ENCODE peak calls at places on chromosome 6, in seven cellular contexts. W is SK-N-SH, D is H1, B is GM12891, I is HepG2, O is K562, V is GM12878. K is an unnamed sample.

GRCh38 chr6:112475083-112475482 is 128.0 kb downstream of the RFPL4B start:
- DNase-seq in W (no peak), D (no peak), B (no peak), I (no peak), O (no peak), V (no peak), K (no peak)

GRCh38 chr6:63573140-63573898 is 1.0 kb downstream of the LOC128125822 start:
- DNase-seq in W (peak; percentile 70), D (peak; percentile 76), B (peak; percentile 39), I (peak; percentile 86), O (peak; percentile 85), V (peak; percentile 55), K (peak; percentile 36)

GRCh38 chr6:20038805-20039204 is 173.5 kb downstream of the MBOAT1 start:
- DNase-seq in W (no peak), D (no peak), B (no peak), I (no peak), O (no peak), V (no peak), K (no peak)

GRCh38 chr6:40852667-40853383 is 186.2 kb downstream of the UNC5CL start:
- DNase-seq in W (no peak), D (no peak), B (no peak), I (peak; percentile 26), O (peak; percentile 54), V (no peak), K (no peak)

GRCh38 chr6:45613678-45614077 is 235.9 kb upstream of the SUPT3H start:
- DNase-seq in W (no peak), D (no peak), B (no peak), I (no peak), O (no peak), V (no peak), K (no peak)

GRCh38 chr6:14060971-14061370 is 56.6 kb upstream of the CD83 start:
- DNase-seq in W (no peak), D (no peak), B (no peak), I (no peak), O (no peak), V (no peak), K (no peak)

GRCh38 chr6:8194499-8194898 is 92.2 kb upstream of the EEF1E1 start:
- DNase-seq in W (no peak), D (no peak), B (no peak), I (no peak), O (no peak), V (no peak), K (no peak)

GRCh38 chr6:145313041-145313855 is 422.1 kb downstream of the EPM2A start:
- DNase-seq in W (no peak), D (no peak), B (no peak), I (no peak), O (no peak), V (no peak), K (no peak)

GRCh38 chr6:139262519-139263300 is 29.1 kb downstream of the TXLNB start:
- DNase-seq in W (no peak), D (no peak), B (no peak), I (no peak), O (no peak), V (no peak), K (no peak)

GRCh38 chr6:7343546-7344475 is 30.8 kb upstream of the SSR1 start:
- DNase-seq in W (no peak), D (no peak), B (no peak), I (no peak), O (peak; percentile 51), V (no peak), K (no peak)

GRCh38 chr6:107624050-107624449 is 134.1 kb downstream of the SOBP start:
- DNase-seq in W (no peak), D (no peak), B (no peak), I (no peak), O (no peak), V (no peak), K (no peak)

GRCh38 chr6:162541019-162541601 is 186.5 kb downstream of the PRKN start:
- DNase-seq in W (no peak), D (no peak), B (no peak), I (no peak), O (no peak), V (no peak), K (no peak)

GRCh38 chr6:34476048-34476328 is 10.1 kb downstream of the PACSIN1 start:
- DNase-seq in W (no peak), D (no peak), B (no peak), I (no peak), O (no peak), V (no peak), K (no peak)

GRCh38 chr6:167298166-167298565 is 7.1 kb downstream of the UNC93A start:
- DNase-seq in W (no peak), D (no peak), B (no peak), I (no peak), O (no peak), V (no peak), K (no peak)

GRCh38 chr6:43115365-43115764 is 39.3 kb downstream of the PTK7 start:
- DNase-seq in W (no peak), D (no peak), B (no peak), I (no peak), O (peak; percentile 77), V (no peak), K (no peak)

GRCh38 chr6:53197553-53197952 is 48.9 kb upstream of the GCM1 start:
- DNase-seq in W (no peak), D (no peak), B (no peak), I (no peak), O (no peak), V (no peak), K (no peak)

GRCh38 chr6:129686941-129687627 is 22.9 kb downstream of the ARHGAP18 start:
- DNase-seq in W (no peak), D (no peak), B (no peak), I (no peak), O (no peak), V (peak; percentile 76), K (no peak)

GRCh38 chr6:20693466-20694063 is 159.3 kb downstream of the CDKAL1 start:
- DNase-seq in W (no peak), D (no peak), B (no peak), I (no peak), O (peak; percentile 48), V (no peak), K (no peak)

GRCh38 chr6:106082735-106083398 is 3.3 kb upstream of the PRDM1 start:
- DNase-seq in W (no peak), D (no peak), B (no peak), I (no peak), O (no peak), V (no peak), K (no peak)

GRCh38 chr6:170361335-170361734 is 54.8 kb downstream of the FAM120B start:
- DNase-seq in W (no peak), D (no peak), B (no peak), I (no peak), O (no peak), V (no peak), K (no peak)

GRCh38 chr6:36840471-36841461 is 1.5 kb upstream of the CPNE5 start:
- DNase-seq in W (no peak), D (no peak), B (peak; percentile 27), I (peak; percentile 64), O (no peak), V (no peak), K (no peak)
- TF ChIP-seq TAF1 in W (no peak), D (no peak), B (no peak), I (no peak), O (no peak), V (no peak), K (no peak)

GRCh38 chr6:156167289-156168076 is 609.7 kb upstream of the ARID1B start:
- DNase-seq in W (no peak), D (no peak), B (no peak), I (no peak), O (no peak), V (no peak), K (no peak)

GRCh38 chr6:156174026-156174880 is 602.9 kb upstream of the ARID1B start:
- DNase-seq in W (no peak), D (no peak), B (no peak), I (no peak), O (no peak), V (no peak), K (no peak)

GRCh38 chr6:156164701-156165454 is 612.3 kb upstream of the ARID1B start:
- DNase-seq in W (no peak), D (no peak), B (no peak), I (no peak), O (no peak), V (no peak), K (no peak)

GRCh38 chr6:156166093-156166492 is 611.1 kb upstream of the ARID1B start:
- DNase-seq in W (no peak), D (no peak), B (no peak), I (no peak), O (no peak), V (no peak), K (no peak)

GRCh38 chr6:156169361-156169760 is 607.8 kb upstream of the ARID1B start:
- DNase-seq in W (no peak), D (no peak), B (no peak), I (no peak), O (no peak), V (no peak), K (no peak)
- TF ChIP-seq TAF1 in W (no peak), D (no peak), B (no peak), I (no peak), O (no peak), V (no peak), K (no peak)

GRCh38 chr6:161369339-161369738 is 95.5 kb upstream of the AGPAT4 start:
- DNase-seq in W (no peak), D (no peak), B (no peak), I (no peak), O (no peak), V (no peak), K (no peak)
- TF ChIP-seq TAF1 in W (no peak), D (no peak), B (no peak), I (no peak), O (no peak), V (no peak), K (no peak)

DNA sequence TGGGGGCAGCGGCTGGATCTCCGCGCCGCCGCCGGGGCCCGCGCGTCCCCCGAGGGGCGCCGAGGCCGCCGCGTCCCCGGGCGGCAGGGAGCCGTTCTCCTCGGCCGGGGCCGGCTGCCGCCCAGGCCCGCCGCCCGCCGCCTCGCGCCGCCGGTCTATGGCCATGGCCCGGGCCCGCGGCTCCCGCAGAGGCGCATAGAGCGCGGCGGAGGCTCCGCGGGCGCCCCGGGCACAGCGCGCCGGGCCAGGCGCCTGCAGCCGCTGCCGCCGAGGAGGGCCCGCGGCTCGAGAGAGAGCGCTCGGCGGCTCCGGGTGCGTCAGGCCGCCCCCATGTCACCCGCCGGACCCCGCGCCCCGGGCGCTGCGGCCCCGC is 469 bp downstream of the SLC22A23 start:
- DNase-seq in W (peak; percentile 77), D (no peak), B (peak; percentile 53), I (no peak), O (no peak), V (no peak), K (peak; percentile 49)
- TF ChIP-seq TAF1 in W (no peak), D (no peak), B (no peak), I (no peak), O (no peak), V (no peak), K (no peak)

DNA sequence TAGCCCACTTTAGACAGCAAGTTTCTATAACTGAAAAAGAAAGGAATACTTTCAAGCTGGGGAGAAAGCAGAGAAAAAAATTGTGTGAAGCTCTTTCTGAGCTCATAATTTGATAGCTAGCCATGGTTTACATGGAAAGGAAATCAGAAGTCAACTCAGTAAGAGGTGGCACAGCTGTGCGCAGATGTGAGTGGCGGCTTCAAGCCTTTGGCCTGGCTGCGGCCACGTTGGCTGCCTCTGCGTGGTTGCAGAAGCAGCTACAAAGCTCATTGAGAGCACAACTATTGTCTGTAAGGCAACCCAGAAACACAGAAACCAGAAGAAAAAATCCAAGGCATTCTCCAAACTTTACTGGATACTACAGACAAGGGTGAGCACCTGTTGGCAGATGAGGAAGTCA is 136.9 kb downstream of the SASH1 start:
- DNase-seq in W (no peak), D (no peak), B (no peak), I (no peak), O (no peak), V (no peak), K (no peak)
- TF ChIP-seq TAF1 in W (no peak), D (no peak), B (no peak), I (no peak), O (no peak), V (no peak), K (no peak)

K was measured in GM12892.